ENCODE peak calls at places on chromosomes 7 and 10, in six cellular contexts. W, U, B, I, O and E are unnamed samples.

GRCh38 chr10:132329565-132330485 is 2.2 kb upstream of the LRRC27 start:
- DNase-seq in W (no peak), U (no peak), B (peak), I (peak), O (no peak), E (no peak)

GRCh38 chr10:1440897-1441296 is 296.4 kb downstream of the ADARB2 start:
- DNase-seq in W (no peak), U (no peak), B (no peak), I (no peak), O (no peak), E (no peak)

GRCh38 chr10:60958892-60959601 is 15.1 kb upstream of the RHOBTB1 start:
- DNase-seq in W (no peak), U (no peak), B (no peak), I (no peak), O (no peak), E (no peak)

GRCh38 chr7:42212541-42213090 is 24.4 kb downstream of the GLI3 start:
- DNase-seq in W (no peak), U (no peak), B (no peak), I (no peak), O (no peak), E (no peak)

GRCh38 chr10:15558136-15558535 is 161.6 kb downstream of the ITGA8 start:
- DNase-seq in W (no peak), U (no peak), B (no peak), I (no peak), O (no peak), E (no peak)

GRCh38 chr10:7432884-7433726 is 22.3 kb upstream of the SFMBT2 start:
- DNase-seq in W (no peak), U (no peak), B (no peak), I (no peak), O (no peak), E (no peak)

GRCh38 chr7:65975814-65976445 is 6.1 kb downstream of the GUSB start:
- DNase-seq in W (no peak), U (no peak), B (no peak), I (peak), O (no peak), E (no peak)

GRCh38 chr7:159010951-159011820 is 133.5 kb downstream of the VIPR2 start:
- DNase-seq in W (no peak), U (no peak), B (no peak), I (no peak), O (no peak), E (no peak)

GRCh38 chr10:97911217-97911616 is 61.6 kb downstream of the GOLGA7B start:
- DNase-seq in W (no peak), U (no peak), B (no peak), I (peak), O (no peak), E (no peak)

GRCh38 chr10:35794703-35795102 is 152.6 kb upstream of the FZD8 start:
- DNase-seq in W (no peak), U (no peak), B (no peak), I (peak), O (no peak), E (no peak)

GRCh38 chr10:71974489-71975011 is 10.4 kb downstream of the CHST3 start:
- DNase-seq in W (no peak), U (no peak), B (peak), I (peak), O (no peak), E (no peak)

GRCh38 chr10:22133640-22134624 is 83.9 kb downstream of the EBLN1 start:
- DNase-seq in W (no peak), U (no peak), B (no peak), I (no peak), O (no peak), E (no peak)

GRCh38 chr7:55260671-55261385 is 104.3 kb upstream of the LANCL2 start:
- DNase-seq in W (no peak), U (no peak), B (no peak), I (no peak), O (no peak), E (no peak)

GRCh38 chr10:103888113-103888841 is 29.7 kb downstream of the STN1 start:
- DNase-seq in W (no peak), U (no peak), B (no peak), I (peak), O (peak), E (peak)

GRCh38 chr10:110843796-110844616 is 27.7 kb upstream of the PDCD4 start:
- DNase-seq in W (no peak), U (no peak), B (no peak), I (no peak), O (no peak), E (no peak)

GRCh38 chr7:113015038-113015645 is 71.5 kb downstream of the GPR85 start:
- DNase-seq in W (no peak), U (no peak), B (no peak), I (no peak), O (peak), E (no peak)

GRCh38 chr7:154674191-154674590 is 328.7 kb downstream of the PAXIP1 start:
- DNase-seq in W (no peak), U (no peak), B (no peak), I (no peak), O (no peak), E (no peak)

GRCh38 chr10:70760271-70760787 is 24.8 kb downstream of the TBATA start:
- DNase-seq in W (peak), U (no peak), B (no peak), I (peak), O (no peak), E (no peak)

GRCh38 chr10:86642021-86642420 is 12.3 kb upstream of the OPN4 start:
- DNase-seq in W (no peak), U (no peak), B (no peak), I (no peak), O (no peak), E (no peak)

GRCh38 chr7:102261451-102261850 is 25.2 kb upstream of the SH2B2 start:
- DNase-seq in W (no peak), U (no peak), B (no peak), I (no peak), O (no peak), E (no peak)

GRCh38 chr10:4196948-4197390 is 412.0 kb upstream of the KLF6 start:
- DNase-seq in W (no peak), U (no peak), B (no peak), I (no peak), O (no peak), E (no peak)

GRCh38 chr7:36284470-36284869 is 105.2 kb upstream of the ANLN start:
- DNase-seq in W (no peak), U (no peak), B (no peak), I (no peak), O (no peak), E (no peak)

GRCh38 chr7:12154119-12154518 is 57.0 kb upstream of the TMEM106B start:
- DNase-seq in W (no peak), U (no peak), B (no peak), I (no peak), O (no peak), E (no peak)

GRCh38 chr10:48885376-48885775 is 54.3 kb downstream of the LRRC18 start:
- DNase-seq in W (no peak), U (no peak), B (no peak), I (no peak), O (peak), E (no peak)

GRCh38 chr10:124864421-124865193 is 63.0 kb downstream of the ABRAXAS2 start:
- DNase-seq in W (no peak), U (no peak), B (no peak), I (peak), O (no peak), E (no peak)

GRCh38 chr10:8444630-8445029 is 390.1 kb downstream of the GATA3 start:
- DNase-seq in W (peak), U (no peak), B (peak), I (no peak), O (peak), E (no peak)

GRCh38 chr10:30784521-30784895 is 155.0 kb upstream of the LYZL2 start:
- DNase-seq in W (no peak), U (no peak), B (no peak), I (no peak), O (no peak), E (no peak)

GRCh38 chr10:69088801-69089501 is 1.0 kb downstream of the SRGN start:
- DNase-seq in W (peak), U (no peak), B (peak), I (no peak), O (no peak), E (no peak)

GRCh38 chr10:87918254-87918859 is 54.9 kb downstream of the PTEN start:
- DNase-seq in W (no peak), U (no peak), B (no peak), I (no peak), O (no peak), E (no peak)

GRCh38 chr10:72126184-72126871 is 38.0 kb upstream of the SPOCK2 start:
- DNase-seq in W (no peak), U (no peak), B (peak), I (no peak), O (no peak), E (no peak)

GRCh38 chr7:36155811-36156361 is 2.8 kb downstream of the EEPD1 start:
- DNase-seq in W (no peak), U (no peak), B (no peak), I (no peak), O (peak), E (no peak)

GRCh38 chr7:1941464-1942025 is 271.5 kb downstream of the ELFN1 start:
- DNase-seq in W (no peak), U (no peak), B (no peak), I (peak), O (no peak), E (no peak)

GRCh38 chr10:19629559-19629958 is 186.7 kb upstream of the PLXDC2 start:
- DNase-seq in W (no peak), U (no peak), B (no peak), I (peak), O (peak), E (no peak)

GRCh38 chr7:107138696-107139420 is 29.9 kb upstream of the HBP1 start:
- DNase-seq in W (no peak), U (no peak), B (no peak), I (no peak), O (no peak), E (no peak)

GRCh38 chr7:302054-302992 is 12.4 kb downstream of the FOXL3 start:
- DNase-seq in W (no peak), U (no peak), B (no peak), I (peak), O (no peak), E (no peak)

GRCh38 chr7:149004405-149005370 is 23.6 kb downstream of the PDIA4 start:
- DNase-seq in W (no peak), U (no peak), B (no peak), I (peak), O (no peak), E (no peak)

GRCh38 chr10:125662616-125663015 is 20.3 kb downstream of the TEX36 start:
- DNase-seq in W (no peak), U (no peak), B (no peak), I (no peak), O (no peak), E (no peak)